ENCODE peak calls at places on chromosomes 6 and 20, in seven cellular contexts. F is NB4, Q is endodermal cell, A is MCF 10A, B is natural killer cell, X is astrocyte of the spinal cord, V is H9. R is an unnamed sample.

GRCh38 chr20:24118096-24118780 is 129.7 kb upstream of the GGTLC1 start:
- DNase-seq in F (no peak), Q (no peak), A (no peak), B (no peak), X (no peak), V (no peak), R (no peak)

GRCh38 chr20:2984956-2985661 is 58.3 kb upstream of the GNRH2 start:
- DNase-seq in F (peak), Q (no peak), A (peak), B (no peak), X (peak), V (no peak), R (no peak)

GRCh38 chr20:53738039-53738944 is 144.7 kb upstream of the ZNF217 start:
- DNase-seq in F (peak), Q (peak), A (no peak), B (no peak), X (peak), V (peak), R (peak)

GRCh38 chr6:142749556-142749955 is 195.4 kb downstream of the HIVEP2 start:
- DNase-seq in F (no peak), Q (no peak), A (no peak), B (no peak), X (no peak), V (no peak), R (no peak)

GRCh38 chr6:117548797-117549301 is 53.5 kb downstream of the GOPC start:
- DNase-seq in F (no peak), Q (no peak), A (peak), B (peak), X (peak), V (no peak), R (no peak)

GRCh38 chr6:168309183-168309582 is 10.4 kb downstream of the DACT2 start:
- DNase-seq in F (peak), Q (peak), A (no peak), B (no peak), X (no peak), V (no peak), R (no peak)

GRCh38 chr6:43737272-43738081 is 32.5 kb upstream of the VEGFA start:
- DNase-seq in F (peak), Q (peak), A (peak), B (no peak), X (no peak), V (peak), R (no peak)

GRCh38 chr6:147741419-147741818 is 232.9 kb downstream of the SAMD5 start:
- DNase-seq in F (no peak), Q (no peak), A (no peak), B (no peak), X (no peak), V (no peak), R (no peak)

GRCh38 chr20:52081791-52082190 is 109.8 kb downstream of the ZFP64 start:
- DNase-seq in F (no peak), Q (no peak), A (no peak), B (no peak), X (no peak), V (no peak), R (no peak)

GRCh38 chr20:3805594-3806264 is 9.6 kb downstream of the CDC25B start:
- DNase-seq in F (peak), Q (no peak), A (peak), B (no peak), X (peak), V (no peak), R (no peak)

GRCh38 chr6:147166360-147166944 is 37.8 kb upstream of the STXBP5 start:
- DNase-seq in F (peak), Q (no peak), A (no peak), B (no peak), X (peak), V (no peak), R (no peak)

GRCh38 chr20:24799971-24800580 is 149.0 kb upstream of the CST7 start:
- DNase-seq in F (no peak), Q (no peak), A (no peak), B (no peak), X (no peak), V (no peak), R (no peak)

GRCh38 chr6:161369339-161369738 is 95.5 kb upstream of the AGPAT4 start:
- DNase-seq in F (peak), Q (peak), A (peak), B (no peak), X (peak), V (no peak), R (no peak)

GRCh38 chr6:34334796-34335416 is 57.6 kb downstream of the NUDT3 start:
- DNase-seq in F (peak), Q (no peak), A (no peak), B (no peak), X (no peak), V (no peak), R (no peak)

GRCh38 chr6:144581807-144582537 is 296.8 kb downstream of the UTRN start:
- DNase-seq in F (peak), Q (peak), A (peak), B (no peak), X (peak), V (peak), R (no peak)

GRCh38 chr6:167789358-167789757 is 37.4 kb upstream of the AFDN start:
- DNase-seq in F (no peak), Q (no peak), A (no peak), B (no peak), X (no peak), V (no peak), R (no peak)

GRCh38 chr6:33065312-33065711 is 8.1 kb downstream of the HLA-DPA1 start:
- DNase-seq in F (no peak), Q (no peak), A (no peak), B (no peak), X (no peak), V (no peak), R (no peak)

GRCh38 chr6:143058987-143059386 is 1.7 kb upstream of the AIG1 start:
- DNase-seq in F (peak), Q (no peak), A (no peak), B (no peak), X (no peak), V (no peak), R (no peak)

GRCh38 chr6:1001655-1002349 is 308.9 kb upstream of the EXOC2 start:
- DNase-seq in F (no peak), Q (no peak), A (no peak), B (no peak), X (no peak), V (no peak), R (no peak)

GRCh38 chr20:17225891-17226409 is 890 bp upstream of the PCSK2 start:
- DNase-seq in F (no peak), Q (peak), A (no peak), B (no peak), X (no peak), V (peak), R (peak)

GRCh38 chr6:37587776-37588744 is 88.4 kb upstream of the CCDC167 start:
- DNase-seq in F (no peak), Q (no peak), A (no peak), B (no peak), X (no peak), V (no peak), R (no peak)

GRCh38 chr6:170439366-170440351 is 113.4 kb downstream of the PSMB1 start:
- DNase-seq in F (no peak), Q (peak), A (no peak), B (no peak), X (no peak), V (peak), R (no peak)

GRCh38 chr20:5540091-5540490 is 210.1 kb upstream of the SHLD1 start:
- DNase-seq in F (no peak), Q (no peak), A (no peak), B (no peak), X (no peak), V (no peak), R (no peak)

GRCh38 chr6:44787254-44787844 is 399.8 kb downstream of the CDC5L start:
- DNase-seq in F (no peak), Q (no peak), A (no peak), B (no peak), X (no peak), V (no peak), R (no peak)

DNA sequence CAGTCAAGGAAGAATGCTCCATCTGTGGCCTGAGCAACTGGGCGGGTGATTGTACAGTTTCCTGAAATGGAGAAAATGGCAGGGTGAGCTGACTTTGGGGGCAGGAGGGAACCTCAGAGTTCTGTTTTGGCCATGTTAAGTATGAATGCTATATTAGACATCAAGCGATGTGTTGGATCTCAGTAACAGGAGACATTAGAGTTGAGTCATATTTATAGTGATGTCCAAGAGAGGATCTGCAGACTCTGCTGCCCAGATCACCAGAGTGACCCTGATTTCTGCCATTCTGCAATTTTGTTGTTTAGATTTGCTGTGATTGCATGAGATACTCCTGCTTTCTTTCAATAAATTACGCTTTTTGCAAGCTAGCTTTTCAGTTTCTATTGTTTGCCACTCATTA is 131.4 kb upstream of the ENPP5 start:
- DNase-seq in F (no peak), Q (no peak), A (no peak), B (no peak), X (no peak), V (no peak), R (no peak)
- TF ChIP-seq CTCF in F (no peak), Q (no peak), A (no peak), B (no peak), X (no peak), V (no peak), R (no peak)

DNA sequence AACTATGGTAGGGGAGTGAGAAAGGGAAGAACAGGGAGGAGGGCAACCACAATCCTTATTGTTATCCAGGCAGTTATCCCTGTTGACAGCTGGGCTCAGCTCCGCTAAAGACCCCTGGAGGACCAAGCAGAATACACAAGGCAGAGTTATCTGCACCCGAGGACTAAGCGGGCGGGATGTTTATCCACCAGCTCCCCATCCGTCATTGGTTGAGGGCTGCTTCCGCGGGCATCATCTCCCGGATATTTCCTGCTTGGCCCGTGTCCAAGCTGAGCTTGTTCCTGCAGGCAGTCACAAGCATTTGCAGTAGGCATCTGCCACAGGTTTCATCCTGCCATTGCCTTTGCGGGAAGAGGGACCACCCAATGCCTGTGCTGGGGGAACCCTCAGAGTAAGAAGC is 102.1 kb downstream of the DLGAP4 start:
- DNase-seq in F (no peak), Q (peak), A (peak), B (no peak), X (no peak), V (no peak), R (no peak)
- TF ChIP-seq CTCF in F (no peak), Q (peak), A (no peak), B (no peak), X (no peak), V (no peak), R (no peak)

GRCh38 chr6:111804627-111805235 is 68.5 kb downstream of the FYN start:
- DNase-seq in F (peak), Q (no peak), A (no peak), B (peak), X (peak), V (no peak), R (no peak)
- TF ChIP-seq CTCF in F (no peak), Q (no peak), A (no peak), B (no peak), X (peak), V (no peak), R (no peak)

DNA sequence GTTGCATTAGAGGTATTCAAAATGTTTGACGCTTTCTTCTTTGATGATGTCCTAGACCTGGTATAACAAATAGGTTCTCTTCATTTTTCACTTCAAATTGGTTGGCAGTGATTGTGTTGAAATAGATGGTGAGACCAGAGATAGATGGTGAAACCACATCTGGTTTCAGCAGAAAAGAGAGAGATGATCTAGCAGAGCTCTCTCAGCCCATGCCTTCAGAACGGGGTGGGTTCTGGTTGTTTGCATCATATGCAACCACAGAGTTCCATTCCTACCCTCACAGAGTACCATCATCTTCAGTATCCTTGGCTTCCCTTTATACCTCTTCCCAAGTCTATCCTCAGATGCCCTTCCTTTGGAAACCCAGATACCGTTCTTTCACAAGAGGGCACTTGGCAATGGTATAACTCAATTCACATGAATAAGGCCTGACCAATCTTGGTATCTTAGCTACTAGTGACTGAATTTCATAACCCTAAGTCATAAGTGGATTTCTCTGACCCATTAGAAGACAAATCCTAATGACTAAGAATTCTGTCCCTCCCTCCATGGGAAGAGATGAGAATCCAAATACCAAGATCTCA is 93.7 kb downstream of the UBE3D start:
- DNase-seq in F (no peak), Q (no peak), A (no peak), B (no peak), X (no peak), V (no peak), R (no peak)
- TF ChIP-seq CTCF in F (no peak), Q (no peak), A (no peak), B (no peak), X (no peak), V (no peak), R (no peak)

GRCh38 chr6:118735320-118735719 is 83.9 kb upstream of the CEP85L start:
- DNase-seq in F (peak), Q (peak), A (peak), B (no peak), X (no peak), V (peak), R (no peak)
- TF ChIP-seq CTCF in F (peak), Q (peak), A (no peak), B (peak), X (peak), V (peak), R (peak)

R was measured in progenitor cell of endocrine pancreas.